ENCODE peak calls at places on chromosomes 11 and 22, in four cellular contexts. A is NCI-H1092 treated with DMSO at 0.1 percent for 48 hours, B is kidney glomerular epithelial cell, P is putamen. W is an unnamed sample.

GRCh38 chr11:15291885-15292284 is 177.2 kb downstream of the INSC start:
- DNase-seq in A (peak), B (no peak), P (no peak), W (no peak)

GRCh38 chr22:29219881-29220670 is 14.4 kb downstream of the EMID1 start:
- DNase-seq in A (no peak), B (no peak), P (no peak), W (no peak)

GRCh38 chr11:57278721-57279095 is 41.7 kb upstream of the APLNR start:
- DNase-seq in A (no peak), B (no peak), P (no peak), W (no peak)

GRCh38 chr11:114078423-114078822 is 18.9 kb downstream of the ZBTB16 start:
- DNase-seq in A (no peak), B (no peak), P (no peak), W (no peak)

GRCh38 chr11:70075836-70076235 is 2.3 kb upstream of the ANO1 start:
- DNase-seq in A (no peak), B (no peak), P (no peak), W (no peak)

GRCh38 chr22:47933891-47934290 is 1171.4 kb downstream of the TBC1D22A start:
- DNase-seq in A (no peak), B (no peak), P (no peak), W (no peak)

GRCh38 chr22:27372969-27373670 is 428.4 kb downstream of the MN1 start:
- DNase-seq in A (no peak), B (no peak), P (no peak), W (no peak)

GRCh38 chr11:76735841-76736240 is 47.3 kb upstream of the TSKU start:
- DNase-seq in A (no peak), B (no peak), P (no peak), W (no peak)

GRCh38 chr11:102447193-102447592 is 5.4 kb downstream of the TMEM123 start:
- DNase-seq in A (no peak), B (no peak), P (no peak), W (no peak)

GRCh38 chr11:70124321-70125061 is 46.4 kb downstream of the ANO1 start:
- DNase-seq in A (no peak), B (no peak), P (no peak), W (no peak)

GRCh38 chr11:94678236-94678635 is 89.9 kb upstream of the AMOTL1 start:
- DNase-seq in A (no peak), B (no peak), P (no peak), W (peak)

GRCh38 chr11:75399344-75400109 is at the start of gene RPS3:
- DNase-seq in A (peak), B (peak), P (peak), W (peak)

GRCh38 chr22:44362249-44363040 is 49.7 kb upstream of the SHISAL1 start:
- DNase-seq in A (no peak), B (no peak), P (no peak), W (no peak)

GRCh38 chr22:25182131-25183110 is 17.2 kb upstream of the CRYBB3 start:
- DNase-seq in A (no peak), B (no peak), P (no peak), W (no peak)

GRCh38 chr11:69300124-69301032 is 6.4 kb downstream of the MYEOV start:
- DNase-seq in A (no peak), B (peak), P (no peak), W (no peak)

GRCh38 chr22:32650553-32651345 is 150.8 kb upstream of the TIMP3 start:
- DNase-seq in A (no peak), B (no peak), P (no peak), W (no peak)

GRCh38 chr22:38733329-38734202 is 22.2 kb downstream of the SUN2 start:
- DNase-seq in A (peak), B (no peak), P (peak), W (peak)

GRCh38 chr11:65355776-65356393 is 1.3 kb downstream of the TIGD3 start:
- DNase-seq in A (no peak), B (no peak), P (no peak), W (no peak)